ENCODE peak calls at places on chromosome 22, in four cellular contexts. M, S, N and D are unnamed samples.
A peak's percentile ranks its signal among the peaks of the same experiment; 100 is the strongest.

GRCh38 chr22:30290679-30291333 is 1.5 kb upstream of the CASTOR1 start:
- DNase-seq in M (peak; percentile 87), S (peak; percentile 80), N (peak; percentile 49), D (peak; percentile 86)

GRCh38 chr22:39661842-39662676 is 91.5 kb downstream of the CACNA1I start:
- DNase-seq in M (peak; percentile 86), S (peak; percentile 10), N (no peak), D (no peak)

GRCh38 chr22:39519681-39520053 is 695 bp upstream of the ATF4 start:
- DNase-seq in M (no peak), S (no peak), N (no peak), D (no peak)

GRCh38 chr22:29292379-29292778 is 14.1 kb upstream of the GAS2L1 start:
- DNase-seq in M (no peak), S (no peak), N (no peak), D (no peak)

GRCh38 chr22:41204066-41204465 is 1.0 kb upstream of the L3MBTL2 start:
- DNase-seq in M (no peak), S (no peak), N (no peak), D (no peak)

GRCh38 chr22:43566021-43566420 is 154.2 kb downstream of the MPPED1 start:
- DNase-seq in M (no peak), S (no peak), N (no peak), D (no peak)

GRCh38 chr22:48644108-48644507 is 1183.6 kb downstream of the BRD1 start:
- DNase-seq in M (no peak), S (no peak), N (no peak), D (no peak)

GRCh38 chr22:29073618-29074275 is 912 bp downstream of the KREMEN1 start:
- DNase-seq in M (peak; percentile 87), S (peak; percentile 21), N (no peak), D (peak; percentile 30)

GRCh38 chr22:33073989-33074391 is 15.8 kb upstream of the SYN3 start:
- DNase-seq in M (no peak), S (peak; percentile 90), N (no peak), D (peak; percentile 11)

GRCh38 chr22:45335021-45335818 is 25.5 kb downstream of the FAM118A start:
- DNase-seq in M (no peak), S (no peak), N (no peak), D (peak; percentile 14)

GRCh38 chr22:33112606-33113005 is 54.4 kb upstream of the SYN3 start:
- DNase-seq in M (no peak), S (no peak), N (no peak), D (no peak)

GRCh38 chr22:36323182-36323854 is 64.4 kb downstream of the MYH9 start:
- DNase-seq in M (no peak), S (no peak), N (peak; percentile 13), D (peak; percentile 82)

GRCh38 chr22:38955926-38956325 is 1.5 kb upstream of the APOBEC3A start:
- DNase-seq in M (peak; percentile 74), S (no peak), N (no peak), D (no peak)